ENCODE peak calls at places on chromosomes 7 and 10, in six cellular contexts. N, W, R, F, K and E are unnamed samples.

GRCh38 chr7:117705630-117706029 is 167.6 kb downstream of the CTTNBP2 start:
- DNase-seq in N (no peak), W (no peak), R (no peak), F (no peak), K (no peak), E (no peak)

GRCh38 chr10:99929360-99929759 is 80.4 kb downstream of the DNMBP start:
- DNase-seq in N (no peak), W (no peak), R (peak; percentile 47), F (no peak), K (no peak), E (no peak)

GRCh38 chr7:103113164-103113563 is 35.7 kb downstream of the NAPEPLD start:
- DNase-seq in N (peak; percentile 98), W (no peak), R (no peak), F (peak; percentile 94), K (peak; percentile 55), E (no peak)

GRCh38 chr10:22427890-22428571 is 82.7 kb downstream of the SPAG6 start:
- DNase-seq in N (peak; percentile 94), W (no peak), R (no peak), F (peak; percentile 91), K (no peak), E (no peak)

GRCh38 chr10:98456043-98456570 is 9.4 kb upstream of the HPS1 start:
- DNase-seq in N (no peak), W (no peak), R (no peak), F (no peak), K (no peak), E (no peak)

GRCh38 chr7:54811925-54812264 is 52.9 kb upstream of the SEC61G start:
- DNase-seq in N (peak; percentile 84), W (no peak), R (peak; percentile 18), F (peak; percentile 26), K (no peak), E (no peak)

GRCh38 chr10:78716034-78716660 is 352.6 kb upstream of the ZMIZ1 start:
- DNase-seq in N (no peak), W (no peak), R (no peak), F (peak; percentile 7), K (no peak), E (no peak)

GRCh38 chr7:42183547-42183946 is 53.5 kb downstream of the GLI3 start:
- DNase-seq in N (no peak), W (no peak), R (no peak), F (peak; percentile 22), K (no peak), E (no peak)

GRCh38 chr10:124323145-124323725 is 95.5 kb downstream of the OAT start:
- DNase-seq in N (no peak), W (no peak), R (no peak), F (peak; percentile 17), K (peak; percentile 37), E (no peak)

GRCh38 chr7:138161600-138162081 is 85.4 kb downstream of the AKR1D1 start:
- DNase-seq in N (peak; percentile 84), W (peak; percentile 53), R (peak; percentile 92), F (peak; percentile 94), K (peak; percentile 98), E (peak; percentile 83)
- H3K4me1 ChIP-seq in N (no peaks in the 10 kb centered on the region), W (peaks cover 5% of the 10 kb centered on the region), R (no peaks in the 10 kb centered on the region), F (no peaks in the 10 kb centered on the region), K (no peaks in the 10 kb centered on the region), E (peaks cover 14% of the 10 kb centered on the region)

GRCh38 chr10:47357131-47357582 is 9.0 kb downstream of the RBP3 start:
- DNase-seq in N (no peak), W (no peak), R (no peak), F (no peak), K (no peak), E (peak; percentile 37)

GRCh38 chr10:47354162-47354561 is 6.0 kb downstream of the RBP3 start:
- DNase-seq in N (peak; percentile 4), W (no peak), R (no peak), F (peak; percentile 15), K (peak; percentile 25), E (peak; percentile 47)

GRCh38 chr10:47353351-47353750 is 5.2 kb downstream of the RBP3 start:
- DNase-seq in N (no peak), W (no peak), R (no peak), F (no peak), K (no peak), E (peak; percentile 34)

GRCh38 chr10:47356708-47357107 is 8.5 kb downstream of the RBP3 start:
- DNase-seq in N (no peak), W (no peak), R (no peak), F (no peak), K (no peak), E (no peak)

DNA sequence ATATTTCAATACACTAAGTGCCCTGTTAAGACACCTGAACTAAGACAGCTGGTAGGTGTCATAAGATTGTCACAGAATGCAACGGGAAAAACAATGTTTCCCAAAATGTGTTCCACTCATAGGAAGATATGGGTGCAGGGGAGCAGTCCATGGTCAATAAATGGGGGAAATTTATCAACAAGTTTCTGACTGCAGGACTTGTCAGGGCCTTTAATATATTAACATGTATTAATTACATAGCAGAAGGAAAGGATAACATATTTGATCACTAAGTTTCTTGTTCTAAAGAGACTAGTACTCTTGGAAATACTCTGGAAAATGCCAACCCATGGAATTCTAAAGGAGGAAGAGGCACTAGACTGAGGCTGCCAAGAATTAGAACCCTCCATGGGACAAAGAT is 6.7 kb downstream of the RBP3 start:
- DNase-seq in N (no peak), W (no peak), R (no peak), F (no peak), K (no peak), E (no peak)
- H3K4me1 ChIP-seq in N (no peaks in the 10 kb centered on the region), W (no peaks in the 10 kb centered on the region), R (no peaks in the 10 kb centered on the region), F (no peaks in the 10 kb centered on the region), K (no peaks in the 10 kb centered on the region), E (no peaks in the 10 kb centered on the region)

GRCh38 chr7:47578581-47579270 is 3.2 kb downstream of the TNS3 start:
- DNase-seq in N (peak; percentile 72), W (no peak), R (no peak), F (peak; percentile 85), K (no peak), E (no peak)
- H3K4me1 ChIP-seq in N (peaks cover 44% of the 10 kb centered on the region), W (no peaks in the 10 kb centered on the region), R (peaks cover 84% of the 10 kb centered on the region), F (peaks cover 43% of the 10 kb centered on the region), K (peaks cover 3% of the 10 kb centered on the region), E (peaks cover 76% of the 10 kb centered on the region)

GRCh38 chr10:3217853-3218252 is 45.3 kb upstream of the PITRM1 start:
- DNase-seq in N (no peak), W (no peak), R (no peak), F (no peak), K (no peak), E (no peak)
- H3K4me1 ChIP-seq in N (no peaks in the 10 kb centered on the region), W (no peaks in the 10 kb centered on the region), R (no peaks in the 10 kb centered on the region), F (peaks cover 30% of the 10 kb centered on the region), K (peaks cover 3% of the 10 kb centered on the region), E (no peaks in the 10 kb centered on the region)

GRCh38 chr7:138750473-138750872 is 47.3 kb upstream of the TMEM213 start:
- DNase-seq in N (no peak), W (no peak), R (no peak), F (no peak), K (no peak), E (no peak)

GRCh38 chr7:138748666-138749065 is 47.5 kb upstream of the SVOPL start:
- DNase-seq in N (no peak), W (no peak), R (no peak), F (no peak), K (no peak), E (no peak)

GRCh38 chr7:138753611-138754010 is 44.2 kb upstream of the TMEM213 start:
- DNase-seq in N (no peak), W (no peak), R (no peak), F (no peak), K (no peak), E (no peak)

GRCh38 chr7:138752568-138753518 is 45.0 kb upstream of the TMEM213 start:
- DNase-seq in N (peak; percentile 40), W (peak; percentile 87), R (peak; percentile 31), F (peak; percentile 27), K (peak; percentile 71), E (peak; percentile 44)

GRCh38 chr7:138750926-138751464 is 46.8 kb upstream of the TMEM213 start:
- DNase-seq in N (no peak), W (no peak), R (no peak), F (no peak), K (no peak), E (no peak)
- H3K4me1 ChIP-seq in N (no peaks in the 10 kb centered on the region), W (peaks cover 33% of the 10 kb centered on the region), R (no peaks in the 10 kb centered on the region), F (no peaks in the 10 kb centered on the region), K (peaks cover 5% of the 10 kb centered on the region), E (peaks cover 23% of the 10 kb centered on the region)

GRCh38 chr7:44985033-44985695 is 6.3 kb upstream of the MYO1G start:
- DNase-seq in N (no peak), W (no peak), R (no peak), F (no peak), K (no peak), E (no peak)
- H3K4me1 ChIP-seq in N (peaks cover 13% of the 10 kb centered on the region), W (peaks cover 50% of the 10 kb centered on the region), R (peaks cover 40% of the 10 kb centered on the region), F (peaks cover 38% of the 10 kb centered on the region), K (peaks cover 5% of the 10 kb centered on the region), E (peaks cover 18% of the 10 kb centered on the region)